ENCODE peak calls at places on chromosome 20, in six cellular contexts. One of them, this sample, is unnamed.

GRCh38 chr20:1876975-1877603 is 18.1 kb upstream of the SIRPA start:
- DNase-seq in mucosa of descending colon: no peak
- DNase-seq in HFFc6: no peak
- DNase-seq in uterus: no peak
- DNase-seq in H1: no peak
- DNase-seq in ascending aorta: no peak
- DNase-seq in this sample: peak; percentile 66

GRCh38 chr20:25285091-25285647 is 37.3 kb downstream of the PYGB start:
- DNase-seq in mucosa of descending colon: peak; percentile 22
- DNase-seq in HFFc6: no peak
- DNase-seq in uterus: peak; percentile 11
- DNase-seq in H1: peak; percentile 52
- DNase-seq in ascending aorta: no peak
- DNase-seq in this sample: no peak

GRCh38 chr20:46364670-46365482 is 41.5 kb downstream of the ELMO2 start:
- DNase-seq in mucosa of descending colon: no peak
- DNase-seq in HFFc6: no peak
- DNase-seq in uterus: no peak
- DNase-seq in H1: no peak
- DNase-seq in ascending aorta: no peak
- DNase-seq in this sample: no peak

GRCh38 chr20:14712302-14712739 is 374.9 kb upstream of the FLRT3 start:
- DNase-seq in mucosa of descending colon: no peak
- DNase-seq in HFFc6: no peak
- DNase-seq in uterus: no peak
- DNase-seq in H1: no peak
- DNase-seq in ascending aorta: no peak
- DNase-seq in this sample: no peak

GRCh38 chr20:31675828-31676533 is 38.3 kb downstream of the COX4I2 start:
- DNase-seq in mucosa of descending colon: no peak
- DNase-seq in HFFc6: no peak
- DNase-seq in uterus: no peak
- DNase-seq in H1: no peak
- DNase-seq in ascending aorta: no peak
- DNase-seq in this sample: no peak

GRCh38 chr20:46709459-46710148 is at the start of gene SLC2A10:
- DNase-seq in mucosa of descending colon: peak; percentile 82
- DNase-seq in HFFc6: peak; percentile 36
- DNase-seq in uterus: peak; percentile 71
- DNase-seq in H1: peak; percentile 78
- DNase-seq in ascending aorta: no peak
- DNase-seq in this sample: no peak

GRCh38 chr20:36394340-36394965 is 88.3 kb downstream of the DLGAP4 start:
- DNase-seq in mucosa of descending colon: no peak
- DNase-seq in HFFc6: no peak
- DNase-seq in uterus: no peak
- DNase-seq in H1: no peak
- DNase-seq in ascending aorta: no peak
- DNase-seq in this sample: no peak

GRCh38 chr20:51763965-51764602 is 4.1 kb downstream of the ATP9A start:
- DNase-seq in mucosa of descending colon: no peak
- DNase-seq in HFFc6: no peak
- DNase-seq in uterus: no peak
- DNase-seq in H1: no peak
- DNase-seq in ascending aorta: no peak
- DNase-seq in this sample: no peak

GRCh38 chr20:1654994-1655393 is 2.6 kb downstream of the SIRPG start:
- DNase-seq in mucosa of descending colon: no peak
- DNase-seq in HFFc6: no peak
- DNase-seq in uterus: no peak
- DNase-seq in H1: no peak
- DNase-seq in ascending aorta: no peak
- DNase-seq in this sample: no peak

GRCh38 chr20:51610111-51610510 is 67.6 kb upstream of the NFATC2 start:
- DNase-seq in mucosa of descending colon: no peak
- DNase-seq in HFFc6: no peak
- DNase-seq in uterus: no peak
- DNase-seq in H1: no peak
- DNase-seq in ascending aorta: no peak
- DNase-seq in this sample: no peak

GRCh38 chr20:21149344-21149743 is 23.5 kb downstream of the KIZ start:
- DNase-seq in mucosa of descending colon: no peak
- DNase-seq in HFFc6: no peak
- DNase-seq in uterus: no peak
- DNase-seq in H1: no peak
- DNase-seq in ascending aorta: no peak
- DNase-seq in this sample: no peak

GRCh38 chr20:57483287-57484050 is 41.5 kb downstream of the CTCFL start:
- DNase-seq in mucosa of descending colon: no peak
- DNase-seq in HFFc6: no peak
- DNase-seq in uterus: no peak
- DNase-seq in H1: no peak
- DNase-seq in ascending aorta: no peak
- DNase-seq in this sample: no peak

GRCh38 chr20:62775206-62775605 is 21.1 kb upstream of the MRGBP start:
- DNase-seq in mucosa of descending colon: no peak
- DNase-seq in HFFc6: no peak
- DNase-seq in uterus: no peak
- DNase-seq in H1: no peak
- DNase-seq in ascending aorta: no peak
- DNase-seq in this sample: no peak

GRCh38 chr20:3797592-3798404 is 1.7 kb downstream of the CDC25B start:
- DNase-seq in mucosa of descending colon: peak; percentile 63
- DNase-seq in HFFc6: no peak
- DNase-seq in uterus: no peak
- DNase-seq in H1: no peak
- DNase-seq in ascending aorta: no peak
- DNase-seq in this sample: no peak

GRCh38 chr20:17969276-17969883 is 562 bp downstream of the MGME1 start:
- DNase-seq in mucosa of descending colon: no peak
- DNase-seq in HFFc6: no peak
- DNase-seq in uterus: no peak
- DNase-seq in H1: no peak
- DNase-seq in ascending aorta: no peak
- DNase-seq in this sample: no peak

GRCh38 chr20:44886276-44886671 is 769 bp downstream of the YWHAB start:
- DNase-seq in mucosa of descending colon: no peak
- DNase-seq in HFFc6: no peak
- DNase-seq in uterus: no peak
- DNase-seq in H1: no peak
- DNase-seq in ascending aorta: no peak
- DNase-seq in this sample: no peak

DNA sequence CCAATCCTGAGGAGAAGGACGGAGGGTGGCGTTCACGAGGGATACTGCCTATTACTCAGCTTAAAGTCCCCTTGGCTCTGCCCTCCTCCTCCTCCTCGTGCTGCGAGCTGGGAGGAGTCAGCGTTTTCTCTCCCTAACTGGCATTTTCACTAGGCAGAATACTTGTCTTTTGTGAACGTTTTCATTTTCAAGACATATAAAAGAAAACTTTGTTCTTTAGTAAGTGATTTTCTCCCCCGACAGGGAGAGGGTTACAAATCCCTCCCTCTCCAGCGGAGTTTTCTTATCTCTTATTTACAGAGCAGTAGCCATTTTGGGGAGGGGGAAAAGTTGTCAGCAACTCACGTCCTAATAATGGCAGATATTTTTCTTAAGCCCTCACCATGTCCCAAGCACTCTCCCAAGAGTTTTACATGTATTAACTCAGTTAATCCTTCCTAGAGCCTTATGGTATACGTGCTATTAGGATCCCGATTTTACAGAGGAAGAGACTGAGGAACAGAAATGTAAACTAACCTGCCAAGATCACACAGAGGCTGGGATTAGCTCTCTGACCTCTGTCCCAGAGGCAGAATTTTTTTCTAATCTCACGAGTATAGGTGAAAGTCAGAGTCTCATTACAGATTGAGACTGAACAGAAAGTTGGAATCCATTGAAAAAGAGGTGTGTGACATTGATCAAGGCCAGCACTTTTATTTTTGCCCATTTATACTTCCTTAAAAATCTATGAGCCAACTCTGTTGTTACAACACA is 30.0 kb upstream of the ZNF217 start:
- DNase-seq in mucosa of descending colon: peak; percentile 67
- DNase-seq in HFFc6: peak; percentile 72
- DNase-seq in uterus: peak; percentile 68
- DNase-seq in H1: no peak
- DNase-seq in ascending aorta: peak; percentile 27
- DNase-seq in this sample: no peak
- TF ChIP-seq CTCF in mucosa of descending colon: no peak
- TF ChIP-seq CTCF in HFFc6: peak; percentile 12
- TF ChIP-seq CTCF in uterus: no peak
- TF ChIP-seq CTCF in H1: no peak
- TF ChIP-seq CTCF in ascending aorta: no peak
- TF ChIP-seq CTCF in this sample: no peak

GRCh38 chr20:38991814-38992593 is 29.9 kb downstream of the DHX35 start:
- DNase-seq in mucosa of descending colon: no peak
- DNase-seq in HFFc6: no peak
- DNase-seq in uterus: no peak
- DNase-seq in H1: no peak
- DNase-seq in ascending aorta: no peak
- DNase-seq in this sample: no peak

GRCh38 chr20:38995536-38996044 is 33.4 kb downstream of the DHX35 start:
- DNase-seq in mucosa of descending colon: no peak
- DNase-seq in HFFc6: no peak
- DNase-seq in uterus: no peak
- DNase-seq in H1: no peak
- DNase-seq in ascending aorta: no peak
- DNase-seq in this sample: no peak

GRCh38 chr20:38999965-39000910 is 38.1 kb downstream of the DHX35 start:
- DNase-seq in mucosa of descending colon: no peak
- DNase-seq in HFFc6: no peak
- DNase-seq in uterus: no peak
- DNase-seq in H1: no peak
- DNase-seq in ascending aorta: no peak
- DNase-seq in this sample: no peak

GRCh38 chr20:38999217-38999616 is 37.1 kb downstream of the DHX35 start:
- DNase-seq in mucosa of descending colon: no peak
- DNase-seq in HFFc6: no peak
- DNase-seq in uterus: no peak
- DNase-seq in H1: no peak
- DNase-seq in ascending aorta: no peak
- DNase-seq in this sample: no peak

DNA sequence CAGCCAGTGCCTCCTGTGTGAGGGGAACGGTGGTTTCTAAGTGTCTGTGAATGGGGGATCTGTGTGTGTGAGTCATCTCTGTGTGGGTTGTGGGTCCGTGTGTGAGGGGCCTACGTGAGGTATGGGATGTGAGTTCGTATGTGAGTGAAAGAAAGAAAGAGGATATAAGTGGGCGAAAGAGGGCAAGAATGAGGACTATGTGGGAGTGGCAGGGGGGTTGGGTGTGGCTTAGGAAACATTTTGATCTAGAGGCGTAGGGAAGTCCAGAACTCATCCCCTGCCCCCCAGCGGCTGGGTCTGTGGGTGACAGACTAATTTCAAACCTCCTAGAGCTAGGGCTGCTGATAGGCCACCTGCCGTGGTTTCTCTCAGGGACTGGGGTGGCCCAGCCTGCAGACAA is 35.5 kb downstream of the DHX35 start:
- DNase-seq in mucosa of descending colon: no peak
- DNase-seq in HFFc6: no peak
- DNase-seq in uterus: no peak
- DNase-seq in H1: no peak
- DNase-seq in ascending aorta: no peak
- DNase-seq in this sample: no peak
- TF ChIP-seq CTCF in mucosa of descending colon: no peak
- TF ChIP-seq CTCF in HFFc6: no peak
- TF ChIP-seq CTCF in uterus: no peak
- TF ChIP-seq CTCF in H1: no peak
- TF ChIP-seq CTCF in ascending aorta: no peak
- TF ChIP-seq CTCF in this sample: no peak

GRCh38 chr20:4898845-4899244 is 102.5 kb downstream of the SLC23A2 start:
- DNase-seq in mucosa of descending colon: no peak
- DNase-seq in HFFc6: no peak
- DNase-seq in uterus: no peak
- DNase-seq in H1: no peak
- DNase-seq in ascending aorta: no peak
- DNase-seq in this sample: no peak

GRCh38 chr20:4896119-4896700 is 105.1 kb downstream of the SLC23A2 start:
- DNase-seq in mucosa of descending colon: no peak
- DNase-seq in HFFc6: no peak
- DNase-seq in uterus: no peak
- DNase-seq in H1: no peak
- DNase-seq in ascending aorta: no peak
- DNase-seq in this sample: no peak

GRCh38 chr20:4897600-4897999 is 103.7 kb downstream of the SLC23A2 start:
- DNase-seq in mucosa of descending colon: no peak
- DNase-seq in HFFc6: no peak
- DNase-seq in uterus: no peak
- DNase-seq in H1: no peak
- DNase-seq in ascending aorta: no peak
- DNase-seq in this sample: no peak

GRCh38 chr20:4898282-4898681 is 103.0 kb downstream of the SLC23A2 start:
- DNase-seq in mucosa of descending colon: peak; percentile 55
- DNase-seq in HFFc6: no peak
- DNase-seq in uterus: no peak
- DNase-seq in H1: no peak
- DNase-seq in ascending aorta: no peak
- DNase-seq in this sample: no peak

GRCh38 chr20:4896971-4897497 is 104.3 kb downstream of the SLC23A2 start:
- DNase-seq in mucosa of descending colon: no peak
- DNase-seq in HFFc6: no peak
- DNase-seq in uterus: no peak
- DNase-seq in H1: peak; percentile 78
- DNase-seq in ascending aorta: no peak
- DNase-seq in this sample: no peak
- TF ChIP-seq CTCF in mucosa of descending colon: no peak
- TF ChIP-seq CTCF in HFFc6: no peak
- TF ChIP-seq CTCF in uterus: no peak
- TF ChIP-seq CTCF in H1: peak; percentile 88
- TF ChIP-seq CTCF in ascending aorta: no peak
- TF ChIP-seq CTCF in this sample: peak; percentile 24

GRCh38 chr20:19789009-19789408 is 31.0 kb downstream of the RIN2 start:
- DNase-seq in mucosa of descending colon: no peak
- DNase-seq in HFFc6: no peak
- DNase-seq in uterus: no peak
- DNase-seq in H1: no peak
- DNase-seq in ascending aorta: no peak
- DNase-seq in this sample: no peak
- TF ChIP-seq CTCF in mucosa of descending colon: no peak
- TF ChIP-seq CTCF in HFFc6: peak; percentile 37
- TF ChIP-seq CTCF in uterus: no peak
- TF ChIP-seq CTCF in H1: no peak
- TF ChIP-seq CTCF in ascending aorta: no peak
- TF ChIP-seq CTCF in this sample: no peak

GRCh38 chr20:13165203-13165602 is 55.9 kb upstream of the ISM1 start:
- DNase-seq in mucosa of descending colon: no peak
- DNase-seq in HFFc6: no peak
- DNase-seq in uterus: no peak
- DNase-seq in H1: no peak
- DNase-seq in ascending aorta: no peak
- DNase-seq in this sample: no peak
- TF ChIP-seq CTCF in mucosa of descending colon: no peak
- TF ChIP-seq CTCF in HFFc6: no peak
- TF ChIP-seq CTCF in uterus: no peak
- TF ChIP-seq CTCF in H1: no peak
- TF ChIP-seq CTCF in ascending aorta: no peak
- TF ChIP-seq CTCF in this sample: no peak

This sample was measured in D721Med.